ENCODE peak calls at places on chromosome 19, in five cellular contexts. T is uterus; X is endothelial cell; J is activated CD4-positive, alpha-beta T cell treated with anti-CD3 and anti-CD28 coated beads, Interleukin-2, amount 50 U/mL, for 1 hour; S is transverse colon. H is an unnamed sample.

GRCh38 chr19:32651729-32652140 is 23.2 kb downstream of the ANKRD27 start:
- DNase-seq in T (no peak), X (no peak), J (no peak), S (peak), H (no peak)

GRCh38 chr19:21856751-21857150 is 20.8 kb upstream of the ZNF43 start:
- DNase-seq in T (no peak), X (no peak), J (no peak), S (no peak), H (no peak)

GRCh38 chr19:49472936-49473335 is 1.1 kb upstream of the FLT3LG start:
- DNase-seq in T (no peak), X (no peak), J (no peak), S (no peak), H (no peak)

GRCh38 chr19:17328517-17329060 is 6.1 kb downstream of the ANO8 start:
- DNase-seq in T (no peak), X (no peak), J (peak), S (no peak), H (no peak)

GRCh38 chr19:40813182-40813581 is 14.2 kb downstream of the EGLN2 start:
- DNase-seq in T (no peak), X (no peak), J (no peak), S (no peak), H (no peak)

GRCh38 chr19:47729468-47729798 is 15.9 kb upstream of the NOP53 start:
- DNase-seq in T (peak), X (peak), J (no peak), S (peak), H (peak)

GRCh38 chr19:42075364-42075615 is 676 bp upstream of the ZNF574 start:
- DNase-seq in T (no peak), X (no peak), J (no peak), S (no peak), H (no peak)

GRCh38 chr19:48319647-48320537 is 5.5 kb upstream of the EMP3 start:
- DNase-seq in T (peak), X (peak), J (peak), S (peak), H (peak)

GRCh38 chr19:42285988-42286348 is 16.0 kb upstream of the PRR19 start:
- DNase-seq in T (no peak), X (no peak), J (no peak), S (no peak), H (no peak)

GRCh38 chr19:2887391-2887914 is 13.3 kb upstream of the ZNF57 start:
- DNase-seq in T (no peak), X (peak), J (no peak), S (no peak), H (no peak)

GRCh38 chr19:27672309-27673047 is 1540.5 kb downstream of the UQCRFS1 start:
- DNase-seq in T (no peak), X (no peak), J (no peak), S (no peak), H (peak)

GRCh38 chr19:2716722-2717637 is 4.2 kb downstream of the DIRAS1 start:
- DNase-seq in T (no peak), X (no peak), J (no peak), S (no peak), H (no peak)

GRCh38 chr19:40529093-40529954 is 47.3 kb upstream of the SHKBP1 start:
- DNase-seq in T (peak), X (peak), J (peak), S (peak), H (peak)

GRCh38 chr19:34348899-34349487 is 16.0 kb upstream of the GPI start:
- DNase-seq in T (no peak), X (no peak), J (no peak), S (no peak), H (no peak)

GRCh38 chr19:52533901-52534300 is 6.4 kb downstream of the ZNF808 start:
- DNase-seq in T (no peak), X (no peak), J (no peak), S (no peak), H (no peak)

GRCh38 chr19:38099966-38100365 is 124.1 kb downstream of the DPF1 start:
- DNase-seq in T (no peak), X (no peak), J (no peak), S (no peak), H (no peak)

GRCh38 chr19:56103027-56103614 is 18.0 kb downstream of the ZNF787 start:
- DNase-seq in T (no peak), X (no peak), J (no peak), S (no peak), H (no peak)

GRCh38 chr19:9565900-9566705 is 18.2 kb downstream of the ZNF121 start:
- DNase-seq in T (no peak), X (no peak), J (no peak), S (no peak), H (no peak)

GRCh38 chr19:55304279-55304978 is 20.6 kb downstream of the BRSK1 start:
- DNase-seq in T (no peak), X (no peak), J (no peak), S (peak), H (no peak)

GRCh38 chr19:46981296-46981695 is 38.3 kb upstream of the NPAS1 start:
- DNase-seq in T (no peak), X (no peak), J (no peak), S (no peak), H (no peak)

GRCh38 chr19:15331419-15332310 is 674 bp downstream of the BRD4 start:
- DNase-seq in T (peak), X (peak), J (peak), S (peak), H (peak)

GRCh38 chr19:3656073-3656746 is 29.6 kb upstream of the CACTIN start:
- DNase-seq in T (no peak), X (no peak), J (no peak), S (no peak), H (no peak)

GRCh38 chr19:1122972-1123363 is 19.2 kb downstream of the GPX4 start:
- DNase-seq in T (peak), X (peak), J (no peak), S (peak), H (no peak)

GRCh38 chr19:13401388-13401787 is 104.9 kb downstream of the CACNA1A start:
- DNase-seq in T (no peak), X (peak), J (no peak), S (no peak), H (no peak)

GRCh38 chr19:39805120-39805519 is 26.5 kb downstream of the LEUTX start:
- DNase-seq in T (no peak), X (no peak), J (no peak), S (no peak), H (no peak)

H was measured in tibial artery.